ENCODE peak calls at places on chromosomes 11 and 22, in eight cellular contexts. V is kidney tubule cell; F is activated T-cell treated with anti-CD3 and anti-CD28 coated beads for 1 hour; O is GM23248; X is PC-3; H is GF-D8; G is activated CD4-positive, alpha-beta T cell treated with anti-CD3 and anti-CD28 coated beads, Interleukin-2, amount 50 U/mL, for 1 hour; Y is dermis blood vessel endothelial cell. Z is an unnamed sample.

GRCh38 chr11:111069076-111069475 is 176.4 kb upstream of the POU2AF2 start:
- DNase-seq in X (peak; percentile 48), F (no peak), Y (peak; percentile 6), V (no peak), G (no peak), H (no peak), O (peak; percentile 36), Z (no peak)

GRCh38 chr11:47236482-47236881 is 12.1 kb downstream of the ACP2 start:
- DNase-seq in F (no peak), O (peak; percentile 63), X (peak; percentile 52), Y (peak; percentile 68), H (no peak), V (peak; percentile 61), G (peak; percentile 18), Z (no peak)

GRCh38 chr11:59097113-59097708 is 9.8 kb upstream of the FAM111B start:
- DNase-seq in Y (peak; percentile 79), V (peak; percentile 61), H (peak; percentile 12), O (peak; percentile 67), X (peak; percentile 75), G (peak; percentile 68), F (peak; percentile 62), Z (peak; percentile 53)

GRCh38 chr11:131658952-131659351 is 288.5 kb downstream of the NTM start:
- DNase-seq in F (no peak), V (no peak), O (no peak), X (no peak), Y (no peak), H (peak; percentile 97), G (no peak), Z (no peak)

GRCh38 chr11:47001666-47002285 is 65.2 kb downstream of the CSTPP1 start:
- DNase-seq in G (no peak), H (peak; percentile 6), V (no peak), F (no peak), O (peak; percentile 13), X (no peak), Y (no peak), Z (peak; percentile 25)

GRCh38 chr11:75827562-75827961 is 12.6 kb downstream of the UVRAG start:
- DNase-seq in O (no peak), F (no peak), X (no peak), V (no peak), Y (peak; percentile 77), H (no peak), G (no peak), Z (no peak)

GRCh38 chr11:97432926-97433325 is 1043.1 kb downstream of the JRKL start:
- DNase-seq in X (no peak), F (no peak), H (no peak), O (no peak), V (no peak), Y (no peak), G (no peak), Z (no peak)

GRCh38 chr11:35663408-35663702 is 780 bp downstream of the TRIM44 start:
- DNase-seq in O (no peak), X (no peak), Y (no peak), H (no peak), G (no peak), V (no peak), F (no peak), Z (no peak)

GRCh38 chr11:45264839-45265515 is 21.2 kb downstream of the SYT13 start:
- DNase-seq in O (peak; percentile 93), G (no peak), X (peak; percentile 82), H (no peak), F (no peak), Y (peak; percentile 83), V (peak; percentile 97), Z (no peak)

GRCh38 chr11:3161309-3161708 is 3.8 kb downstream of the OSBPL5 start:
- DNase-seq in O (peak; percentile 71), V (no peak), Y (peak; percentile 33), H (no peak), X (no peak), F (no peak), G (no peak), Z (no peak)

GRCh38 chr11:94961255-94961654 is 12.1 kb downstream of the CWC15 start:
- DNase-seq in V (no peak), X (no peak), H (no peak), G (no peak), F (no peak), Y (no peak), O (no peak), Z (no peak)

GRCh38 chr11:36282926-36283325 is 6.3 kb downstream of the COMMD9 start:
- DNase-seq in F (no peak), H (no peak), Y (no peak), X (no peak), G (no peak), O (no peak), V (no peak), Z (no peak)

GRCh38 chr11:57899378-57899777 is 124.3 kb upstream of the OR9Q1 start:
- DNase-seq in O (peak; percentile 14), G (no peak), Y (no peak), V (no peak), H (no peak), X (no peak), F (no peak), Z (no peak)

GRCh38 chr11:1194977-1195689 is 27.7 kb upstream of the MUC5B start:
- DNase-seq in G (no peak), Y (no peak), V (no peak), X (no peak), F (no peak), H (no peak), O (no peak), Z (no peak)

GRCh38 chr11:44243633-44244343 is 66.2 kb downstream of the ALX4 start:
- DNase-seq in X (no peak), O (peak; percentile 46), H (no peak), F (no peak), G (no peak), V (peak; percentile 68), Y (peak; percentile 37), Z (no peak)

GRCh38 chr11:76005746-76006145 is 190.7 kb downstream of the UVRAG start:
- DNase-seq in V (no peak), H (no peak), Y (no peak), X (peak; percentile 68), F (no peak), G (no peak), O (no peak), Z (no peak)

GRCh38 chr22:49466926-49467590 is 360.6 kb downstream of the BRD1 start:
- DNase-seq in Y (no peak), F (no peak), X (no peak), G (no peak), V (no peak), H (no peak), O (no peak), Z (no peak)

GRCh38 chr11:59776210-59777066 is 21.3 kb downstream of the STX3 start:
- DNase-seq in O (peak; percentile 35), H (no peak), V (peak; percentile 96), Y (peak; percentile 93), X (peak; percentile 99), F (no peak), G (no peak), Z (no peak)

GRCh38 chr22:45491841-45492240 is 10.8 kb upstream of the FBLN1 start:
- DNase-seq in F (no peak), H (no peak), O (no peak), G (no peak), Y (no peak), V (no peak), X (no peak), Z (no peak)

GRCh38 chr22:30823015-30823370 is 128.3 kb downstream of the OSBP2 start:
- DNase-seq in Y (peak; percentile 57), F (no peak), O (peak; percentile 29), G (no peak), V (no peak), H (no peak), X (peak; percentile 47), Z (no peak)

GRCh38 chr22:44191036-44191454 is 10.3 kb downstream of the PARVG start:
- DNase-seq in Y (no peak), O (peak; percentile 49), H (no peak), F (no peak), X (no peak), G (no peak), V (peak; percentile 28), Z (peak; percentile 87)

GRCh38 chr11:69351460-69351859 is 57.5 kb downstream of the MYEOV start:
- DNase-seq in G (no peak), O (peak; percentile 79), Y (peak; percentile 65), V (peak; percentile 83), H (no peak), F (no peak), X (peak; percentile 62), Z (no peak)

GRCh38 chr22:43476341-43476740 is 64.5 kb downstream of the MPPED1 start:
- DNase-seq in O (no peak), F (no peak), G (no peak), V (no peak), X (no peak), Y (no peak), H (no peak), Z (no peak)

GRCh38 chr22:29129644-29130201 is 56.9 kb downstream of the KREMEN1 start:
- DNase-seq in V (no peak), O (peak; percentile 57), Y (no peak), X (no peak), G (no peak), F (no peak), H (no peak), Z (no peak)

GRCh38 chr22:31497148-31497938 is 1.0 kb downstream of the SFI1 start:
- DNase-seq in F (no peak), V (no peak), O (no peak), G (no peak), X (peak; percentile 4), H (no peak), Y (no peak), Z (no peak)

GRCh38 chr11:117696489-117696888 is 100.5 kb downstream of the DSCAML1 start:
- DNase-seq in H (no peak), O (no peak), X (no peak), F (no peak), V (no peak), G (no peak), Y (no peak), Z (no peak)

GRCh38 chr11:15179167-15179566 is 64.4 kb downstream of the INSC start:
- DNase-seq in V (no peak), Y (no peak), O (peak; percentile 69), H (no peak), G (no peak), X (no peak), F (no peak), Z (no peak)

GRCh38 chr22:30426395-30427353 is 1.1 kb downstream of the MTFP1 start:
- DNase-seq in O (peak; percentile 92), X (peak; percentile 89), Y (peak; percentile 91), G (peak; percentile 90), F (peak; percentile 79), H (peak; percentile 62), V (peak; percentile 92), Z (peak; percentile 62)

GRCh38 chr11:69434341-69434960 is 47.0 kb upstream of the LINC01488 start:
- DNase-seq in V (no peak), G (no peak), H (no peak), O (no peak), F (no peak), X (no peak), Y (no peak), Z (no peak)

GRCh38 chr11:46351148-46351547 is 3.9 kb downstream of the DGKZ start:
- DNase-seq in F (no peak), O (no peak), H (no peak), X (no peak), V (no peak), Y (no peak), G (no peak), Z (no peak)